ENCODE peak calls at places on chromosome X, in five cellular contexts. One of them, this sample, is unnamed.

GRCh38 chrX:72001471-72001870 is 90.8 kb downstream of the NHSL2 start:
- DNase-seq in left colon: no peak
- DNase-seq in HEK293T: no peak
- DNase-seq in H7: peak; percentile 35
- DNase-seq in stimulated activated CD8-positive, alpha-beta memory T cell treated with anti-CD3 and anti-CD28 coated beads, Interleukin-4, amount 100 ng/mL, for 4 hours: no peak
- DNase-seq in this sample: no peak

GRCh38 chrX:39202641-39203040 is 401.4 kb downstream of the MID1IP1 start:
- DNase-seq in H7: no peak
- DNase-seq in HEK293T: no peak
- DNase-seq in stimulated activated CD8-positive, alpha-beta memory T cell treated with anti-CD3 and anti-CD28 coated beads, Interleukin-4, amount 100 ng/mL, for 4 hours: no peak
- DNase-seq in left colon: no peak
- DNase-seq in this sample: no peak

GRCh38 chrX:154368630-154369452 is 5.6 kb downstream of the FLNA start:
- DNase-seq in HEK293T: no peak
- DNase-seq in left colon: peak; percentile 70
- DNase-seq in H7: peak; percentile 81
- DNase-seq in stimulated activated CD8-positive, alpha-beta memory T cell treated with anti-CD3 and anti-CD28 coated beads, Interleukin-4, amount 100 ng/mL, for 4 hours: peak; percentile 95
- DNase-seq in this sample: peak; percentile 56

GRCh38 chrX:49761481-49761880 is 65.7 kb upstream of the PAGE1 start:
- DNase-seq in stimulated activated CD8-positive, alpha-beta memory T cell treated with anti-CD3 and anti-CD28 coated beads, Interleukin-4, amount 100 ng/mL, for 4 hours: no peak
- DNase-seq in left colon: no peak
- DNase-seq in HEK293T: peak; percentile 43
- DNase-seq in H7: no peak
- DNase-seq in this sample: no peak

GRCh38 chrX:140504371-140505324 is at the start of gene SOX3:
- DNase-seq in left colon: no peak
- DNase-seq in stimulated activated CD8-positive, alpha-beta memory T cell treated with anti-CD3 and anti-CD28 coated beads, Interleukin-4, amount 100 ng/mL, for 4 hours: no peak
- DNase-seq in H7: peak; percentile 94
- DNase-seq in HEK293T: no peak
- DNase-seq in this sample: no peak

GRCh38 chrX:134236690-134237362 is at the start of gene CCDC160:
- DNase-seq in left colon: no peak
- DNase-seq in HEK293T: peak; percentile 75
- DNase-seq in stimulated activated CD8-positive, alpha-beta memory T cell treated with anti-CD3 and anti-CD28 coated beads, Interleukin-4, amount 100 ng/mL, for 4 hours: no peak
- DNase-seq in H7: peak; percentile 93
- DNase-seq in this sample: peak; percentile 65

GRCh38 chrX:45077748-45078424 is 122.8 kb downstream of the DIPK2B start:
- DNase-seq in H7: no peak
- DNase-seq in HEK293T: no peak
- DNase-seq in stimulated activated CD8-positive, alpha-beta memory T cell treated with anti-CD3 and anti-CD28 coated beads, Interleukin-4, amount 100 ng/mL, for 4 hours: no peak
- DNase-seq in left colon: no peak
- DNase-seq in this sample: no peak

GRCh38 chrX:64885850-64886249 is 90.4 kb downstream of the ZC4H2 start:
- DNase-seq in stimulated activated CD8-positive, alpha-beta memory T cell treated with anti-CD3 and anti-CD28 coated beads, Interleukin-4, amount 100 ng/mL, for 4 hours: no peak
- DNase-seq in H7: peak; percentile 12
- DNase-seq in left colon: no peak
- DNase-seq in HEK293T: peak; percentile 31
- DNase-seq in this sample: peak; percentile 21

GRCh38 chrX:15579778-15580747 is 20.7 kb downstream of the ACE2 start:
- DNase-seq in H7: no peak
- DNase-seq in left colon: no peak
- DNase-seq in stimulated activated CD8-positive, alpha-beta memory T cell treated with anti-CD3 and anti-CD28 coated beads, Interleukin-4, amount 100 ng/mL, for 4 hours: no peak
- DNase-seq in HEK293T: no peak
- DNase-seq in this sample: peak; percentile 10

GRCh38 chrX:150848914-150849365 is 49.5 kb downstream of the CD99L2 start:
- DNase-seq in H7: no peak
- DNase-seq in stimulated activated CD8-positive, alpha-beta memory T cell treated with anti-CD3 and anti-CD28 coated beads, Interleukin-4, amount 100 ng/mL, for 4 hours: no peak
- DNase-seq in HEK293T: no peak
- DNase-seq in left colon: no peak
- DNase-seq in this sample: no peak

GRCh38 chrX:39900788-39901170 is 197.0 kb downstream of the BCOR start:
- DNase-seq in HEK293T: peak; percentile 31
- DNase-seq in stimulated activated CD8-positive, alpha-beta memory T cell treated with anti-CD3 and anti-CD28 coated beads, Interleukin-4, amount 100 ng/mL, for 4 hours: no peak
- DNase-seq in left colon: no peak
- DNase-seq in H7: peak; percentile 74
- DNase-seq in this sample: peak; percentile 39

GRCh38 chrX:135200297-135200696 is 29.1 kb upstream of the CT55 start:
- DNase-seq in stimulated activated CD8-positive, alpha-beta memory T cell treated with anti-CD3 and anti-CD28 coated beads, Interleukin-4, amount 100 ng/mL, for 4 hours: no peak
- DNase-seq in H7: no peak
- DNase-seq in HEK293T: no peak
- DNase-seq in left colon: no peak
- DNase-seq in this sample: no peak

GRCh38 chrX:40152173-40152705 is 54.5 kb upstream of the BCOR start:
- DNase-seq in left colon: no peak
- DNase-seq in HEK293T: no peak
- DNase-seq in stimulated activated CD8-positive, alpha-beta memory T cell treated with anti-CD3 and anti-CD28 coated beads, Interleukin-4, amount 100 ng/mL, for 4 hours: no peak
- DNase-seq in H7: peak; percentile 85
- DNase-seq in this sample: peak; percentile 55

GRCh38 chrX:153665726-153666306 is 7.8 kb downstream of the PNCK start:
- DNase-seq in H7: no peak
- DNase-seq in left colon: no peak
- DNase-seq in HEK293T: no peak
- DNase-seq in stimulated activated CD8-positive, alpha-beta memory T cell treated with anti-CD3 and anti-CD28 coated beads, Interleukin-4, amount 100 ng/mL, for 4 hours: no peak
- DNase-seq in this sample: no peak

GRCh38 chrX:10922841-10923240 is 188.3 kb upstream of the HCCS start:
- DNase-seq in stimulated activated CD8-positive, alpha-beta memory T cell treated with anti-CD3 and anti-CD28 coated beads, Interleukin-4, amount 100 ng/mL, for 4 hours: no peak
- DNase-seq in left colon: no peak
- DNase-seq in HEK293T: no peak
- DNase-seq in H7: no peak
- DNase-seq in this sample: no peak

GRCh38 chrX:40552768-40553167 is 28.0 kb upstream of the ATP6AP2 start:
- DNase-seq in H7: peak; percentile 34
- DNase-seq in stimulated activated CD8-positive, alpha-beta memory T cell treated with anti-CD3 and anti-CD28 coated beads, Interleukin-4, amount 100 ng/mL, for 4 hours: no peak
- DNase-seq in HEK293T: no peak
- DNase-seq in left colon: no peak
- DNase-seq in this sample: no peak

GRCh38 chrX:47030339-47030738 is 47.9 kb upstream of the RGN start:
- DNase-seq in H7: peak; percentile 40
- DNase-seq in stimulated activated CD8-positive, alpha-beta memory T cell treated with anti-CD3 and anti-CD28 coated beads, Interleukin-4, amount 100 ng/mL, for 4 hours: no peak
- DNase-seq in HEK293T: peak; percentile 49
- DNase-seq in left colon: no peak
- DNase-seq in this sample: peak; percentile 17

GRCh38 chrX:136353519-136354095 is 52.8 kb downstream of the ADGRG4 start:
- DNase-seq in stimulated activated CD8-positive, alpha-beta memory T cell treated with anti-CD3 and anti-CD28 coated beads, Interleukin-4, amount 100 ng/mL, for 4 hours: no peak
- DNase-seq in H7: no peak
- DNase-seq in left colon: no peak
- DNase-seq in HEK293T: no peak
- DNase-seq in this sample: no peak

GRCh38 chrX:144275826-144276225 is 392.0 kb downstream of the UBE2NL start:
- DNase-seq in H7: no peak
- DNase-seq in left colon: no peak
- DNase-seq in stimulated activated CD8-positive, alpha-beta memory T cell treated with anti-CD3 and anti-CD28 coated beads, Interleukin-4, amount 100 ng/mL, for 4 hours: no peak
- DNase-seq in HEK293T: no peak
- DNase-seq in this sample: no peak

GRCh38 chrX:40749874-40750273 is 14.5 kb upstream of the MED14 start:
- DNase-seq in HEK293T: no peak
- DNase-seq in H7: no peak
- DNase-seq in left colon: no peak
- DNase-seq in stimulated activated CD8-positive, alpha-beta memory T cell treated with anti-CD3 and anti-CD28 coated beads, Interleukin-4, amount 100 ng/mL, for 4 hours: no peak
- DNase-seq in this sample: no peak

GRCh38 chrX:48940404-48940955 is 16.9 kb downstream of the OTUD5 start:
- DNase-seq in stimulated activated CD8-positive, alpha-beta memory T cell treated with anti-CD3 and anti-CD28 coated beads, Interleukin-4, amount 100 ng/mL, for 4 hours: no peak
- DNase-seq in left colon: no peak
- DNase-seq in HEK293T: no peak
- DNase-seq in H7: no peak
- DNase-seq in this sample: no peak

GRCh38 chrX:24879679-24880078 is 136.1 kb downstream of the ARX start:
- DNase-seq in left colon: no peak
- DNase-seq in stimulated activated CD8-positive, alpha-beta memory T cell treated with anti-CD3 and anti-CD28 coated beads, Interleukin-4, amount 100 ng/mL, for 4 hours: no peak
- DNase-seq in H7: no peak
- DNase-seq in HEK293T: no peak
- DNase-seq in this sample: no peak

GRCh38 chrX:108396188-108396885 is 41.9 kb downstream of the COL4A6 start:
- DNase-seq in HEK293T: no peak
- DNase-seq in stimulated activated CD8-positive, alpha-beta memory T cell treated with anti-CD3 and anti-CD28 coated beads, Interleukin-4, amount 100 ng/mL, for 4 hours: no peak
- DNase-seq in H7: peak; percentile 28
- DNase-seq in left colon: no peak
- DNase-seq in this sample: no peak

GRCh38 chrX:97310373-97310772 is 426.7 kb downstream of the RPA4 start:
- DNase-seq in HEK293T: no peak
- DNase-seq in stimulated activated CD8-positive, alpha-beta memory T cell treated with anti-CD3 and anti-CD28 coated beads, Interleukin-4, amount 100 ng/mL, for 4 hours: no peak
- DNase-seq in left colon: no peak
- DNase-seq in H7: peak; percentile 47
- DNase-seq in this sample: no peak

GRCh38 chrX:68710870-68711576 is 63.6 kb downstream of the STARD8 start:
- DNase-seq in HEK293T: peak; percentile 74
- DNase-seq in stimulated activated CD8-positive, alpha-beta memory T cell treated with anti-CD3 and anti-CD28 coated beads, Interleukin-4, amount 100 ng/mL, for 4 hours: no peak
- DNase-seq in left colon: no peak
- DNase-seq in H7: peak; percentile 88
- DNase-seq in this sample: peak; percentile 47

GRCh38 chrX:74349387-74349786 is 45.4 kb downstream of the ZCCHC13 start:
- DNase-seq in stimulated activated CD8-positive, alpha-beta memory T cell treated with anti-CD3 and anti-CD28 coated beads, Interleukin-4, amount 100 ng/mL, for 4 hours: no peak
- DNase-seq in H7: no peak
- DNase-seq in left colon: no peak
- DNase-seq in HEK293T: no peak
- DNase-seq in this sample: no peak

GRCh38 chrX:22800360-22800759 is 199.4 kb upstream of the DDX53 start:
- DNase-seq in H7: no peak
- DNase-seq in left colon: no peak
- DNase-seq in HEK293T: no peak
- DNase-seq in stimulated activated CD8-positive, alpha-beta memory T cell treated with anti-CD3 and anti-CD28 coated beads, Interleukin-4, amount 100 ng/mL, for 4 hours: no peak
- DNase-seq in this sample: no peak

GRCh38 chrX:24566233-24566632 is 80.9 kb downstream of the PCYT1B start:
- DNase-seq in HEK293T: no peak
- DNase-seq in H7: no peak
- DNase-seq in stimulated activated CD8-positive, alpha-beta memory T cell treated with anti-CD3 and anti-CD28 coated beads, Interleukin-4, amount 100 ng/mL, for 4 hours: no peak
- DNase-seq in left colon: no peak
- DNase-seq in this sample: no peak

GRCh38 chrX:57211906-57212305 is 74.6 kb upstream of the FAAH2 start:
- DNase-seq in H7: no peak
- DNase-seq in stimulated activated CD8-positive, alpha-beta memory T cell treated with anti-CD3 and anti-CD28 coated beads, Interleukin-4, amount 100 ng/mL, for 4 hours: no peak
- DNase-seq in left colon: no peak
- DNase-seq in HEK293T: no peak
- DNase-seq in this sample: no peak

GRCh38 chrX:132622130-132622529 is 133.3 kb upstream of the MBNL3 start:
- DNase-seq in HEK293T: no peak
- DNase-seq in stimulated activated CD8-positive, alpha-beta memory T cell treated with anti-CD3 and anti-CD28 coated beads, Interleukin-4, amount 100 ng/mL, for 4 hours: no peak
- DNase-seq in left colon: no peak
- DNase-seq in H7: no peak
- DNase-seq in this sample: peak; percentile 6

GRCh38 chrX:55489315-55490009 is at the start of gene USP51:
- DNase-seq in stimulated activated CD8-positive, alpha-beta memory T cell treated with anti-CD3 and anti-CD28 coated beads, Interleukin-4, amount 100 ng/mL, for 4 hours: no peak
- DNase-seq in HEK293T: peak; percentile 12
- DNase-seq in left colon: peak; percentile 44
- DNase-seq in H7: peak; percentile 79
- DNase-seq in this sample: peak; percentile 8

GRCh38 chrX:54413753-54414152 is 26.5 kb upstream of the TSR2 start:
- DNase-seq in H7: no peak
- DNase-seq in left colon: no peak
- DNase-seq in stimulated activated CD8-positive, alpha-beta memory T cell treated with anti-CD3 and anti-CD28 coated beads, Interleukin-4, amount 100 ng/mL, for 4 hours: no peak
- DNase-seq in HEK293T: no peak
- DNase-seq in this sample: no peak

GRCh38 chrX:103356023-103356798 is at the start of gene TCEAL9:
- DNase-seq in stimulated activated CD8-positive, alpha-beta memory T cell treated with anti-CD3 and anti-CD28 coated beads, Interleukin-4, amount 100 ng/mL, for 4 hours: no peak
- DNase-seq in HEK293T: peak; percentile 72
- DNase-seq in left colon: peak; percentile 62
- DNase-seq in H7: no peak
- DNase-seq in this sample: peak; percentile 58

GRCh38 chrX:70433848-70434351 is 10.7 kb upstream of the DLG3 start:
- DNase-seq in HEK293T: peak; percentile 82
- DNase-seq in H7: peak; percentile 87
- DNase-seq in left colon: peak; percentile 74
- DNase-seq in stimulated activated CD8-positive, alpha-beta memory T cell treated with anti-CD3 and anti-CD28 coated beads, Interleukin-4, amount 100 ng/mL, for 4 hours: peak; percentile 41
- DNase-seq in this sample: peak; percentile 74

GRCh38 chrX:84710611-84711010 is 208.4 kb upstream of the HDX start:
- DNase-seq in HEK293T: no peak
- DNase-seq in left colon: no peak
- DNase-seq in H7: no peak
- DNase-seq in stimulated activated CD8-positive, alpha-beta memory T cell treated with anti-CD3 and anti-CD28 coated beads, Interleukin-4, amount 100 ng/mL, for 4 hours: no peak
- DNase-seq in this sample: no peak

GRCh38 chrX:3659761-3660160 is 53.7 kb downstream of the PRKX start:
- DNase-seq in H7: no peak
- DNase-seq in HEK293T: no peak
- DNase-seq in left colon: no peak
- DNase-seq in stimulated activated CD8-positive, alpha-beta memory T cell treated with anti-CD3 and anti-CD28 coated beads, Interleukin-4, amount 100 ng/mL, for 4 hours: no peak
- DNase-seq in this sample: no peak

GRCh38 chrX:138648570-138648969 is 62.9 kb downstream of the FGF13 start:
- DNase-seq in stimulated activated CD8-positive, alpha-beta memory T cell treated with anti-CD3 and anti-CD28 coated beads, Interleukin-4, amount 100 ng/mL, for 4 hours: no peak
- DNase-seq in left colon: no peak
- DNase-seq in H7: no peak
- DNase-seq in HEK293T: no peak
- DNase-seq in this sample: no peak

GRCh38 chrX:120463241-120463640 is 5.9 kb downstream of the LAMP2 start:
- DNase-seq in H7: no peak
- DNase-seq in stimulated activated CD8-positive, alpha-beta memory T cell treated with anti-CD3 and anti-CD28 coated beads, Interleukin-4, amount 100 ng/mL, for 4 hours: no peak
- DNase-seq in HEK293T: no peak
- DNase-seq in left colon: no peak
- DNase-seq in this sample: no peak

GRCh38 chrX:16188687-16189086 is 21.4 kb downstream of the MAGEB17 start:
- DNase-seq in left colon: no peak
- DNase-seq in stimulated activated CD8-positive, alpha-beta memory T cell treated with anti-CD3 and anti-CD28 coated beads, Interleukin-4, amount 100 ng/mL, for 4 hours: no peak
- DNase-seq in H7: no peak
- DNase-seq in HEK293T: no peak
- DNase-seq in this sample: no peak

This sample was measured in BE2C.